ENCODE peak calls at places on chromosomes 16 and 17, in six cellular contexts. One of them, this sample, is unnamed. For H3K4me1, the result is how much of the 10 kb centered on the place peaks cover.

GRCh38 chr17:8707591-8708453 is 36.8 kb downstream of the CCDC42 start:
- DNase-seq in IMR-90: no peak
- DNase-seq in breast epithelium: no peak
- DNase-seq in GM12878: no peak
- DNase-seq in adipocyte: no peak
- DNase-seq in heart right ventricle: no peak
- DNase-seq in this sample: no peak

GRCh38 chr17:28295677-28296578 is 23.1 kb upstream of the TMEM97 start:
- DNase-seq in IMR-90: no peak
- DNase-seq in breast epithelium: no peak
- DNase-seq in GM12878: no peak
- DNase-seq in adipocyte: no peak
- DNase-seq in heart right ventricle: no peak
- DNase-seq in this sample: no peak

GRCh38 chr16:29876578-29877249 is 13.7 kb upstream of the CDIPT start:
- DNase-seq in IMR-90: no peak
- DNase-seq in breast epithelium: no peak
- DNase-seq in GM12878: no peak
- DNase-seq in adipocyte: no peak
- DNase-seq in heart right ventricle: no peak
- DNase-seq in this sample: no peak

GRCh38 chr17:11953924-11954323 is 43.4 kb downstream of the ZNF18 start:
- DNase-seq in IMR-90: no peak
- DNase-seq in breast epithelium: no peak
- DNase-seq in GM12878: no peak
- DNase-seq in adipocyte: no peak
- DNase-seq in heart right ventricle: no peak
- DNase-seq in this sample: no peak

GRCh38 chr16:15676506-15676905 is 26.5 kb downstream of the NDE1 start:
- DNase-seq in IMR-90: no peak
- DNase-seq in breast epithelium: no peak
- DNase-seq in GM12878: no peak
- DNase-seq in adipocyte: no peak
- DNase-seq in heart right ventricle: no peak
- DNase-seq in this sample: no peak

GRCh38 chr17:17343160-17343735 is 40.1 kb downstream of the NT5M start:
- DNase-seq in IMR-90: no peak
- DNase-seq in breast epithelium: no peak
- DNase-seq in GM12878: no peak
- DNase-seq in adipocyte: no peak
- DNase-seq in heart right ventricle: no peak
- DNase-seq in this sample: peak

GRCh38 chr17:31581491-31581890 is 190.0 kb downstream of the RAB11FIP4 start:
- DNase-seq in IMR-90: peak
- DNase-seq in breast epithelium: no peak
- DNase-seq in GM12878: no peak
- DNase-seq in adipocyte: peak
- DNase-seq in heart right ventricle: peak
- DNase-seq in this sample: no peak

GRCh38 chr17:1347681-1348318 is 52.2 kb downstream of the YWHAE start:
- DNase-seq in IMR-90: peak
- DNase-seq in breast epithelium: peak
- DNase-seq in GM12878: no peak
- DNase-seq in adipocyte: no peak
- DNase-seq in heart right ventricle: no peak
- DNase-seq in this sample: no peak

GRCh38 chr17:57528084-57528451 is 217.0 kb downstream of the CCDC182 start:
- DNase-seq in IMR-90: no peak
- DNase-seq in breast epithelium: no peak
- DNase-seq in GM12878: no peak
- DNase-seq in adipocyte: no peak
- DNase-seq in heart right ventricle: no peak
- DNase-seq in this sample: peak

GRCh38 chr16:75264999-75265910 is 13.8 kb upstream of the BCAR1 start:
- DNase-seq in IMR-90: no peak
- DNase-seq in breast epithelium: no peak
- DNase-seq in GM12878: no peak
- DNase-seq in adipocyte: peak
- DNase-seq in heart right ventricle: peak
- DNase-seq in this sample: no peak

GRCh38 chr17:78414178-78415162 is 36.0 kb downstream of the PGS1 start:
- DNase-seq in IMR-90: no peak
- DNase-seq in breast epithelium: no peak
- DNase-seq in GM12878: no peak
- DNase-seq in adipocyte: no peak
- DNase-seq in heart right ventricle: no peak
- DNase-seq in this sample: no peak

GRCh38 chr17:60583008-60583407 is 17.0 kb upstream of the PPM1D start:
- DNase-seq in IMR-90: no peak
- DNase-seq in breast epithelium: no peak
- DNase-seq in GM12878: no peak
- DNase-seq in adipocyte: no peak
- DNase-seq in heart right ventricle: no peak
- DNase-seq in this sample: no peak

GRCh38 chr17:40038882-40039513 is 15.2 kb downstream of the MED24 start:
- DNase-seq in IMR-90: peak
- DNase-seq in breast epithelium: peak
- DNase-seq in GM12878: no peak
- DNase-seq in adipocyte: peak
- DNase-seq in heart right ventricle: peak
- DNase-seq in this sample: peak

DNA sequence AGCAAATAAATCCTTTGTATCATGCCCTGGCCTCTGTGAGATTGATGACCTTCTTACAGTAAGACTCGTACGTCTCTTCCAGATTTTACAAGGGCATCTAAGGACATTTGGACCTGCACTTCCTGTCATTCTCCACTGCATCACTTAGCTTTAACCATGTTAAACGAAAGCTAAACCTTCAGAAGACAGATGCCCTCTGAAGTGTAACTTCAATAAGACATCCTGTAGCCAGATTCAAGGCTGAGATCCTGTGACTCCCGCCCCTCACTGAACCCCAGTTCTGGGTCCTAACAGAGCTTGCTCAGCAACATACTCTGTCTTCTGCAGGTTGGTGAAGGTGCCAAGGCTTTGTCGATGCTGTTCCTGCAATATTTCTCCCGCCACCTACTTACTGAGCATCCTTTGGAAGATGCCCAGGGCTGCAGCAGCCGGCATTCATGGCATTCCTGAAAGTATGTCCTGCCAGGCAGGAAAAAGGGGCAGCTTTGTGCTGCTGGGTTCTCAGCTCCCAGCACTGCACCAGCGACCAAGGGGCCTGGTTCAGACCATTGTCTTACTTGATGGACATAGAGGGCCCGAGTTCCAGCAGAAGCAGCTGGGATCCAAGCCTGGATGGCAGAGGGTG is 131.1 kb downstream of the AXIN2 start:
- DNase-seq in IMR-90: no peak
- DNase-seq in breast epithelium: peak
- DNase-seq in GM12878: no peak
- DNase-seq in adipocyte: no peak
- DNase-seq in heart right ventricle: peak
- DNase-seq in this sample: no peak
- H3K4me3 ChIP-seq in IMR-90: no peak
- H3K4me3 ChIP-seq in breast epithelium: no peak
- H3K4me3 ChIP-seq in GM12878: no peak
- H3K4me3 ChIP-seq in adipocyte: no peak
- H3K4me3 ChIP-seq in heart right ventricle: no peak
- H3K4me3 ChIP-seq in this sample: no peak

DNA sequence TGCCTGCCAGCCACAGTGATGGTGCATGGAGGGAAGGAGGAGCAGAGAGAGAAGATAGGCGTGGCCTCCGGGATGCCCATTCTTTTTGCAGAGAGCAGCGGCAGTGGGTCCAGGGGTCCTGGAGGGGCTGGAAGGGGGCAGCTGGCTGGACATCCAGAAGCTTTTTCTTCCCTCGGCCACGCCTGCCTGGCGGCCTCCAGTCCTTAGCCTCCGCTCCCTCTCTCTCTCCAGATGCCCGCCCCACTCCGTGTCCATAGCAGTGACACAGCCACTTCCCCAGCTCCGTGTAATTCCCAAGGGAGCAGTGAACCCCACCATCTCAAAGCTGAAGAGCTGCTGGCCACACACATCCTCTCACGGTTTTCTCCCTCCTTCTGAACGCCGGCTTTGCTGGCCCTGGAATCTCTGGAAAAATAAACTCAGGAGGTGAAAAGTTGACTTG is 26.3 kb upstream of the CDC42EP4 start:
- DNase-seq in IMR-90: peak
- DNase-seq in breast epithelium: no peak
- DNase-seq in GM12878: no peak
- DNase-seq in adipocyte: peak
- DNase-seq in heart right ventricle: peak
- DNase-seq in this sample: no peak
- H3K4me1 ChIP-seq in IMR-90: under half
- H3K4me1 ChIP-seq in breast epithelium: under half
- H3K4me1 ChIP-seq in GM12878: under half
- H3K4me1 ChIP-seq in adipocyte: half or more
- H3K4me1 ChIP-seq in heart right ventricle: under half
- H3K4me1 ChIP-seq in this sample: under half

GRCh38 chr17:42345396-42346078 is 42.7 kb downstream of the STAT3 start:
- DNase-seq in IMR-90: no peak
- DNase-seq in breast epithelium: no peak
- DNase-seq in GM12878: no peak
- DNase-seq in adipocyte: no peak
- DNase-seq in heart right ventricle: no peak
- DNase-seq in this sample: no peak
- H3K4me3 ChIP-seq in IMR-90: no peak
- H3K4me3 ChIP-seq in breast epithelium: no peak
- H3K4me3 ChIP-seq in GM12878: no peak
- H3K4me3 ChIP-seq in adipocyte: no peak
- H3K4me3 ChIP-seq in heart right ventricle: no peak
- H3K4me3 ChIP-seq in this sample: no peak

GRCh38 chr16:51112311-51112710 is 38.8 kb downstream of the SALL1 start:
- DNase-seq in IMR-90: no peak
- DNase-seq in breast epithelium: no peak
- DNase-seq in GM12878: no peak
- DNase-seq in adipocyte: no peak
- DNase-seq in heart right ventricle: no peak
- DNase-seq in this sample: no peak
- H3K4me1 ChIP-seq in IMR-90: under half
- H3K4me1 ChIP-seq in breast epithelium: under half
- H3K4me1 ChIP-seq in GM12878: under half
- H3K4me1 ChIP-seq in adipocyte: under half
- H3K4me1 ChIP-seq in heart right ventricle: under half
- H3K4me1 ChIP-seq in this sample: under half

GRCh38 chr17:34765291-34765690 is 185.9 kb downstream of the TMEM132E start:
- DNase-seq in IMR-90: no peak
- DNase-seq in breast epithelium: no peak
- DNase-seq in GM12878: no peak
- DNase-seq in adipocyte: no peak
- DNase-seq in heart right ventricle: no peak
- DNase-seq in this sample: no peak
- H3K4me3 ChIP-seq in IMR-90: no peak
- H3K4me3 ChIP-seq in breast epithelium: no peak
- H3K4me3 ChIP-seq in GM12878: no peak
- H3K4me3 ChIP-seq in adipocyte: no peak
- H3K4me3 ChIP-seq in heart right ventricle: no peak
- H3K4me3 ChIP-seq in this sample: no peak

GRCh38 chr16:88966986-88967799 is 9.8 kb downstream of the CBFA2T3 start:
- DNase-seq in IMR-90: no peak
- DNase-seq in breast epithelium: no peak
- DNase-seq in GM12878: no peak
- DNase-seq in adipocyte: no peak
- DNase-seq in heart right ventricle: peak
- DNase-seq in this sample: no peak
- H3K4me1 ChIP-seq in IMR-90: under half
- H3K4me1 ChIP-seq in breast epithelium: under half
- H3K4me1 ChIP-seq in GM12878: half or more
- H3K4me1 ChIP-seq in adipocyte: under half
- H3K4me1 ChIP-seq in heart right ventricle: under half
- H3K4me1 ChIP-seq in this sample: under half

GRCh38 chr17:65270932-65271700 is 133.9 kb downstream of the RGS9 start:
- DNase-seq in IMR-90: no peak
- DNase-seq in breast epithelium: no peak
- DNase-seq in GM12878: no peak
- DNase-seq in adipocyte: no peak
- DNase-seq in heart right ventricle: no peak
- DNase-seq in this sample: no peak
- H3K4me3 ChIP-seq in IMR-90: no peak
- H3K4me3 ChIP-seq in breast epithelium: no peak
- H3K4me3 ChIP-seq in GM12878: no peak
- H3K4me3 ChIP-seq in adipocyte: no peak
- H3K4me3 ChIP-seq in heart right ventricle: no peak
- H3K4me3 ChIP-seq in this sample: no peak

DNA sequence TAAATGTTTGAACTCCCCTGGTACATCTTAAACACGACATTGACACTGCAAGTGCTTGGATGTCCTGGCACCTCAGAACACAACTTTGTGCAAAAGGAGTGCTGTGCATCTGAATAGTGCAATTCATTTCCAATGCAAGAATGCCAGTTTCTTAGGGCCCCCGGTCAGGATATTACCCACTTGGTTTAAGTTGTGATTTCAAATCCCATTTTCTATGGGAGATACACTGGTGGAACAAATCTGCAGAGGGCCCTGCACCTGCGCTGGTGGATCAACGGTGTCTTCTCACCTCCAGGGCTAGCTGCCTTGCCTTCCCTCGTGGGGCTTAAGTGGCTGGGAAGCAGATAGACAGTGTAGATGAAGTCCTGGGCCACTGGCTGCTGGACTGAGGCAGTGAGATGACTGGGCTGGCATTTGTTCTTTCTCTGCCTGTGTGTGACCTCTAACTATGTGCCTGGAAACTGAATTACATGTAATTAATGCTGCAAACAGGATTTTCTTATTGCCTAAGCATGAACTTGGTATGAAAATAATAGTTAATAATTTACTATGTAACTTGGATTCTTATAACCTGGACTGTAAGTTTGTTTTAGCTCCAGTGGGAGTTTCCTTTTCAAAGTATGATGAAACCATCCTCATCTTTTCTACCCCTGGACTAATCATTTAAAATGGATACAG is 20.9 kb downstream of the HAPSTR1 start:
- DNase-seq in IMR-90: no peak
- DNase-seq in breast epithelium: no peak
- DNase-seq in GM12878: no peak
- DNase-seq in adipocyte: peak
- DNase-seq in heart right ventricle: no peak
- DNase-seq in this sample: no peak
- H3K4me1 ChIP-seq in IMR-90: under half
- H3K4me1 ChIP-seq in breast epithelium: under half
- H3K4me1 ChIP-seq in GM12878: under half
- H3K4me1 ChIP-seq in adipocyte: half or more
- H3K4me1 ChIP-seq in heart right ventricle: half or more
- H3K4me1 ChIP-seq in this sample: under half

This sample was measured in HAP-1.